ENCODE peak calls at places on chromosome X, in eight cellular contexts. A, R, L, I, Z, H, G and U are unnamed samples.

GRCh38 chrX:129037389-129037788 is 485.9 kb downstream of the SMARCA1 start:
- DNase-seq in A (no peak), R (no peak), L (no peak), I (no peak), Z (no peak), H (no peak), G (no peak), U (no peak)

GRCh38 chrX:120749141-120749846 is 119.4 kb upstream of the C1GALT1C1 start:
- DNase-seq in A (peak; percentile 78), R (no peak), L (peak; percentile 80), I (no peak), Z (no peak), H (peak; percentile 87), G (no peak), U (peak; percentile 81)

GRCh38 chrX:7060444-7060843 is 87.1 kb upstream of the STS start:
- DNase-seq in A (no peak), R (no peak), L (no peak), I (no peak), Z (no peak), H (no peak), G (no peak), U (no peak)

GRCh38 chrX:119948381-119948780 is 4.8 kb upstream of the NKAP start:
- DNase-seq in A (no peak), R (no peak), L (no peak), I (no peak), Z (no peak), H (no peak), G (no peak), U (no peak)

GRCh38 chrX:11792461-11793421 is 34.7 kb downstream of the MSL3 start:
- DNase-seq in A (no peak), R (no peak), L (peak; percentile 63), I (no peak), Z (no peak), H (peak; percentile 75), G (peak; percentile 7), U (no peak)

GRCh38 chrX:74535211-74535621 is 79.2 kb downstream of the RLIM start:
- DNase-seq in A (no peak), R (peak; percentile 25), L (no peak), I (no peak), Z (peak; percentile 70), H (peak; percentile 10), G (peak; percentile 75), U (peak; percentile 70)

GRCh38 chrX:40012800-40013682 is 84.7 kb downstream of the BCOR start:
- DNase-seq in A (peak; percentile 88), R (peak; percentile 48), L (no peak), I (no peak), Z (peak; percentile 59), H (peak; percentile 77), G (peak; percentile 68), U (peak; percentile 56)

GRCh38 chrX:11724122-11725017 is 33.7 kb upstream of the MSL3 start:
- DNase-seq in A (no peak), R (no peak), L (peak; percentile 4), I (peak; percentile 1), Z (peak; percentile 58), H (peak; percentile 29), G (peak; percentile 56), U (peak; percentile 30)

GRCh38 chrX:10444204-10444603 is 176.2 kb downstream of the MID1 start:
- DNase-seq in A (no peak), R (no peak), L (no peak), I (no peak), Z (peak; percentile 25), H (no peak), G (no peak), U (no peak)

GRCh38 chrX:17613979-17614572 is 123.2 kb upstream of the SCML1 start:
- DNase-seq in A (no peak), R (peak; percentile 39), L (no peak), I (no peak), Z (no peak), H (no peak), G (peak; percentile 40), U (no peak)

GRCh38 chrX:31170792-31171191 is 99.0 kb upstream of the FTHL17 start:
- DNase-seq in A (no peak), R (no peak), L (no peak), I (no peak), Z (no peak), H (no peak), G (no peak), U (no peak)
- H3K4me3 ChIP-seq in A (no peak overlapping the region), R (no peak overlapping the region), L (no peak overlapping the region), I (no peak overlapping the region), Z (no peak overlapping the region), H (no peak overlapping the region), G (no peak overlapping the region), U (no peak overlapping the region)

GRCh38 chrX:154791467-154791866 is 13.8 kb downstream of the MPP1 start:
- DNase-seq in A (no peak), R (no peak), L (no peak), I (no peak), Z (no peak), H (no peak), G (no peak), U (no peak)

GRCh38 chrX:154780968-154781367 is 18.3 kb downstream of the DKC1 start:
- DNase-seq in A (no peak), R (no peak), L (no peak), I (no peak), Z (no peak), H (no peak), G (no peak), U (no peak)

GRCh38 chrX:154784149-154784985 is 20.9 kb downstream of the MPP1 start:
- DNase-seq in A (no peak), R (no peak), L (no peak), I (no peak), Z (no peak), H (no peak), G (no peak), U (no peak)

DNA sequence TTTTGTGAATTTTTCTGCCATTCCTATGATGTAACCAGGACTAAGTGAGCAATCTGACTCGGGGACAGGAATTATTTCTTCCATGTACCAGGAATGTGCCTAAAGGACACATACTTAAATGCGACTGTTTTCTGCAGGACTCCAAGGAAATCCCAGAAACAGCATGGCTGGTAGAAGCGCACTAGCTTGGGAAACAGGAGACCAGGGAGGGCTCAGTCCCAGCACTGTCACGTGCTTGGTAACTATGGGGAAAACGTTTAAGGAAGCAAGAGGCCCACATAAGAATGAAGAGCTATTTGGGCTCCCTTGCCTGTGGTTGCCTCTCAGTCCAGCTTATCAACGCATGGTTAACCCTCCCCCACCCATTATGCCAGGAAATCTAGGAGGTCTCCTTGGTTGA is 19.6 kb downstream of the MPP1 start:
- DNase-seq in A (no peak), R (no peak), L (no peak), I (no peak), Z (peak; percentile 50), H (no peak), G (peak; percentile 75), U (no peak)
- TF ChIP-seq CTCF in A (no peak), R (no peak), L (no peak), I (no peak), Z (no peak), H (no peak), G (no peak), U (no peak)

GRCh38 chrX:80335062-80335830 is 85.0 kb upstream of the TENT5D start:
- DNase-seq in A (peak; percentile 62), R (peak; percentile 72), L (no peak), I (no peak), Z (peak; percentile 2), H (no peak), G (peak; percentile 24), U (peak; percentile 17)

GRCh38 chrX:80331285-80331684 is 89.0 kb upstream of the TENT5D start:
- DNase-seq in A (no peak), R (no peak), L (no peak), I (no peak), Z (no peak), H (no peak), G (no peak), U (no peak)

GRCh38 chrX:80334583-80334982 is 85.7 kb upstream of the TENT5D start:
- DNase-seq in A (no peak), R (no peak), L (no peak), I (no peak), Z (no peak), H (no peak), G (no peak), U (no peak)
- H3K4me3 ChIP-seq in A (no peak overlapping the region), R (peak overlapping the region; percentile 48), L (no peak overlapping the region), I (no peak overlapping the region), Z (peak overlapping the region; percentile 32), H (no peak overlapping the region), G (peak overlapping the region; percentile 61), U (peak overlapping the region; percentile 51)

GRCh38 chrX:115948018-115948923 is 222.3 kb upstream of the AGTR2 start:
- DNase-seq in A (no peak), R (no peak), L (no peak), I (no peak), Z (no peak), H (no peak), G (no peak), U (no peak)
- TF ChIP-seq CTCF in A (no peak), R (no peak), L (no peak), I (no peak), Z (no peak), H (no peak), G (no peak), U (no peak)

DNA sequence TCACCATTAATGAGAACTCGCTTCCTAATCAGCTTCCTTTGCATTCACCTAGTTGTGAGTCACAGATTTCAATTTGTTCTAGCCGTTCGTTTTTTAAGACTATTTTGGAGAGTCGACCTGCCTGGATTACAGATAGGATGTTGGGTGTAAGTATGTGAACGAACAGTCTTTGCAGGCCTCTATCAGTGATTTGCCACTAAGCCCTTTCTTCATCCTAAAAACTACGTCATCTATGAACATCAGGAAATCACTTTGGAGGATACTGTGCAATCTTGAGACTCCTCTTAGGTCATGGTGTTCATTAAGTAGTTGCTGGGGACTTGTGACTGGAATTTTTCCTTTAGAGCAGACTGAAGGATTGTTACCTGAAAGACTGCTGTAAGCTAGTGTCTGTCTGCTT is 1.1 kb downstream of the POLA1 start:
- DNase-seq in A (no peak), R (no peak), L (no peak), I (no peak), Z (peak; percentile 4), H (no peak), G (no peak), U (no peak)
- H3K4me3 ChIP-seq in A (peak overlapping the region; percentile 65), R (no peak overlapping the region), L (peak overlapping the region; percentile 36), I (peak overlapping the region; percentile 73), Z (peak overlapping the region; percentile 79), H (peak overlapping the region; percentile 94), G (peak overlapping the region; percentile 89), U (no peak overlapping the region)

GRCh38 chrX:97175147-97175546 is 291.4 kb downstream of the RPA4 start:
- DNase-seq in A (no peak), R (no peak), L (no peak), I (no peak), Z (no peak), H (no peak), G (no peak), U (no peak)
- TF ChIP-seq CTCF in A (no peak), R (no peak), L (no peak), I (no peak), Z (no peak), H (no peak), G (no peak), U (no peak)